ENCODE peak calls at places on chromosomes 1 and 21, in six cellular contexts. P is AG04450, D is NB4, H is heart right ventricle, U is fibroblast of the aortic adventitia, C is AG09309. T is an unnamed sample.

GRCh38 chr1:224175615-224176014 is 7.4 kb upstream of the DEGS1 start:
- DNase-seq in H (peak), C (no peak), P (no peak), D (no peak), U (no peak), T (no peak)

GRCh38 chr1:155085504-155086181 is 7.0 kb downstream of the EFNA3 start:
- DNase-seq in D (peak), H (peak), U (peak), C (no peak), P (no peak), T (no peak)

GRCh38 chr1:228393268-228393699 is 13.4 kb downstream of the TRIM11 start:
- DNase-seq in H (peak), D (peak), P (peak), U (peak), C (peak), T (no peak)

GRCh38 chr1:9315411-9316079 is 22.9 kb downstream of the SPSB1 start:
- DNase-seq in H (no peak), D (no peak), P (peak), C (peak), U (peak), T (peak)

GRCh38 chr1:193606035-193606434 is 419.6 kb upstream of the B3GALT2 start:
- DNase-seq in D (no peak), U (no peak), P (no peak), H (no peak), C (no peak), T (no peak)

GRCh38 chr1:39898648-39899603 is 2.8 kb downstream of the MYCL start:
- DNase-seq in D (peak), C (no peak), U (peak), P (no peak), H (no peak), T (no peak)

GRCh38 chr1:153741946-153742345 is 14.1 kb downstream of the INTS3 start:
- DNase-seq in P (no peak), U (no peak), D (no peak), C (no peak), H (no peak), T (no peak)

GRCh38 chr1:50425376-50426107 is 2.3 kb upstream of the DMRTA2 start:
- DNase-seq in D (no peak), U (no peak), P (no peak), H (no peak), C (no peak), T (no peak)

GRCh38 chr21:32378956-32379355 is 13.9 kb downstream of the URB1 start:
- DNase-seq in C (peak), D (no peak), H (no peak), U (no peak), P (no peak), T (no peak)

GRCh38 chr1:215076312-215076711 is 6.2 kb upstream of the KCNK2 start:
- DNase-seq in C (no peak), U (peak), P (no peak), D (peak), H (no peak), T (no peak)

GRCh38 chr1:20376880-20377494 is 86.3 kb downstream of the VWA5B1 start:
- DNase-seq in D (peak), P (no peak), H (peak), U (peak), C (no peak), T (no peak)

GRCh38 chr21:34282223-34282622 is 81.6 kb upstream of the KCNE2 start:
- DNase-seq in D (no peak), H (no peak), C (no peak), U (no peak), P (no peak), T (no peak)

GRCh38 chr1:109821831-109822745 is 58.4 kb upstream of the EPS8L3 start:
- DNase-seq in U (peak), P (no peak), H (no peak), D (peak), C (no peak), T (peak)

GRCh38 chr1:25442178-25442577 is 11.5 kb downstream of the MACO1 start:
- DNase-seq in U (peak), C (no peak), P (no peak), D (no peak), H (no peak), T (no peak)

GRCh38 chr1:204171751-204172178 is 5.6 kb upstream of the REN start:
- DNase-seq in U (peak), C (peak), D (no peak), H (no peak), P (no peak), T (no peak)

GRCh38 chr1:229093546-229094336 is 177.2 kb upstream of the RAB4A start:
- DNase-seq in H (no peak), U (no peak), C (no peak), D (no peak), P (no peak), T (no peak)

GRCh38 chr1:15703562-15703961 is 19.4 kb downstream of the PLEKHM2 start:
- DNase-seq in D (no peak), P (peak), H (peak), C (peak), U (peak), T (peak)

GRCh38 chr1:245234217-245235120 is 79.7 kb downstream of the KIF26B start:
- DNase-seq in H (no peak), D (peak), P (no peak), U (no peak), C (no peak), T (no peak)

GRCh38 chr1:234188454-234188792 is 184.8 kb upstream of the COA6 start:
- DNase-seq in D (peak), H (no peak), P (no peak), U (no peak), C (no peak), T (no peak)

GRCh38 chr1:78214334-78214733 is 168.6 kb downstream of the GIPC2 start:
- DNase-seq in C (no peak), H (no peak), U (no peak), P (no peak), D (no peak), T (no peak)

GRCh38 chr21:33237446-33237845 is 7.7 kb downstream of the IFNAR2 start:
- DNase-seq in H (no peak), P (no peak), U (peak), C (no peak), D (no peak), T (no peak)

GRCh38 chr1:98366343-98366742 is 295.2 kb upstream of the SNX7 start:
- DNase-seq in C (no peak), U (no peak), P (no peak), D (no peak), H (no peak), T (no peak)

GRCh38 chr1:47004004-47004403 is 19.5 kb upstream of the CYP4X1 start:
- DNase-seq in P (no peak), H (no peak), D (no peak), C (no peak), U (no peak), T (no peak)

GRCh38 chr1:164891615-164892014 is 332.6 kb downstream of the PBX1 start:
- DNase-seq in D (no peak), H (no peak), U (no peak), P (no peak), C (no peak), T (no peak)

GRCh38 chr1:6105218-6105679 is 59.6 kb downstream of the KCNAB2 start:
- DNase-seq in C (no peak), P (no peak), H (peak), U (no peak), D (no peak), T (no peak)

GRCh38 chr1:6703016-6703415 is 1.4 kb upstream of the DNAJC11 start:
- DNase-seq in C (no peak), U (no peak), D (no peak), H (no peak), P (no peak), T (no peak)

GRCh38 chr1:206982216-206982615 is 12.0 kb upstream of the FCAMR start:
- DNase-seq in H (peak), D (peak), U (peak), P (no peak), C (peak), T (no peak)

GRCh38 chr1:22250724-22251123 is 107.8 kb upstream of the WNT4 start:
- DNase-seq in D (no peak), C (no peak), H (no peak), U (no peak), P (no peak), T (no peak)

GRCh38 chr1:205979301-205979700 is 23.9 kb downstream of the RAB7B start:
- DNase-seq in D (no peak), C (no peak), P (no peak), H (no peak), U (no peak), T (no peak)

GRCh38 chr1:182350839-182351238 is 40.8 kb downstream of the GLUL start:
- DNase-seq in D (no peak), U (no peak), H (no peak), C (no peak), P (no peak), T (no peak)
- TF ChIP-seq CTCF in D (no peak), U (no peak), H (no peak), C (no peak), P (no peak), T (no peak)

GRCh38 chr1:188365874-188366273 is 1537.1 kb downstream of the PLA2G4A start:
- DNase-seq in H (no peak), U (no peak), D (no peak), P (no peak), C (no peak), T (no peak)
- TF ChIP-seq CTCF in H (no peak), U (no peak), D (no peak), P (no peak), C (no peak), T (no peak)

DNA sequence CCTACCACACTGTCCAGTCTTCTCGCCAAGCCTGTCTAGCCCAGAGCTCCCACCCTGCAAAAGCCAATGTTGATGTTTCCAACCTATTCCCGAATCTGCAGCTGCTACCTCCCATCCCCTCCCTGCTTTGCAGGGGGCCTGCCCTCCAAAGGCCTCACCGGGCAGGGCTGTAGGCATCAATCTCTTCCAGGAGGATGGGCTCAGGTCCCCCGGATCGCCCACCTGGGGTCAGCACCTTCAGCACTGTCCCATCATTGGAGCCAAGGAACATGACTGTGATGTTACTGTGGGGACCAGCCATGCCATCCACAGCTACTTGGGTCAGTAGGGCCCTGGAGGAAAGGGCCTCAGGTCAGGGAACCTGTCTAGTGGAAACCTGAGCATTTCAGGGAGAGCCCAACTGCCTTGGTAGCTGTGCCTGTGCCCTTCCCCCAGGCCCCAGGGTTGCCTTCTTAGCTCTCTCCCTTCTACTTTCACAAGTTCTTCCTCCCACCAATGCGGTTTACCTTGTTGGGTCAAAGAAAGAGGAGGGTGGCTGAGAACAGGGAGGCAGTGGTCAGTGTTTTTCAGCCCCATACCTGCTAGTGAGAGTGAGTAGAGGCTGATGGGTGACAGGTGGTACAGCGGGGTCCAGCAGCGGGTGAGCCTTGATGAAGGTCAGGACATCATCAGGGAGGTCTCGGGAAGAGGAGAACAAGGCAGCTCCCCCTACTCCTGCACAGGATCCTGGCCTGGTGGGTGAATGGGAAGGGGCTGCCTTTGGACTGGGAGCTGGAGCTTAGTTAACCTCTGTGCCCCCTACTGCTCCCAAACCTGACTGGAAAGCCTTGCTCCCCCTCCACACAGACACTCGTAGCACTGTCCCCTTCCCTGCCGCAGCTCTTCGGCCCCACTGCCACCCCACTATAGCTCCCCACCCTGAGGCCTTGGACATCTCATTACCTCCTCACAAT is 10.7 kb downstream of the SEMA6C start:
- DNase-seq in D (no peak), H (no peak), U (no peak), C (no peak), P (no peak), T (no peak)
- TF ChIP-seq CTCF in D (no peak), H (no peak), U (no peak), C (no peak), P (no peak), T (no peak)

GRCh38 chr1:34013958-34014737 is 150.3 kb downstream of the HMGB4 start:
- DNase-seq in D (peak), C (no peak), H (peak), U (peak), P (no peak), T (no peak)
- TF ChIP-seq CTCF in D (peak), C (peak), H (no peak), U (peak), P (peak), T (peak)

GRCh38 chr1:84689514-84690396 is 506 bp downstream of the SSX2IP start:
- DNase-seq in D (peak), H (peak), P (no peak), U (peak), C (no peak), T (no peak)
- TF ChIP-seq CTCF in D (no peak), H (no peak), P (peak), U (peak), C (peak), T (peak)

GRCh38 chr1:218281285-218281684 is 3.8 kb upstream of the RRP15 start:
- DNase-seq in U (peak), P (no peak), D (peak), H (no peak), C (no peak), T (no peak)
- TF ChIP-seq CTCF in U (no peak), P (no peak), D (no peak), H (no peak), C (no peak), T (no peak)

GRCh38 chr1:85846706-85847105 is 138.5 kb upstream of the ZNHIT6 start:
- DNase-seq in U (no peak), P (no peak), H (no peak), C (no peak), D (no peak), T (no peak)

GRCh38 chr1:85849660-85850059 is 141.4 kb upstream of the ZNHIT6 start:
- DNase-seq in H (no peak), C (no peak), U (no peak), P (no peak), D (no peak), T (no peak)

GRCh38 chr1:85847356-85847755 is 139.1 kb upstream of the ZNHIT6 start:
- DNase-seq in U (no peak), D (no peak), C (no peak), P (no peak), H (no peak), T (no peak)

DNA sequence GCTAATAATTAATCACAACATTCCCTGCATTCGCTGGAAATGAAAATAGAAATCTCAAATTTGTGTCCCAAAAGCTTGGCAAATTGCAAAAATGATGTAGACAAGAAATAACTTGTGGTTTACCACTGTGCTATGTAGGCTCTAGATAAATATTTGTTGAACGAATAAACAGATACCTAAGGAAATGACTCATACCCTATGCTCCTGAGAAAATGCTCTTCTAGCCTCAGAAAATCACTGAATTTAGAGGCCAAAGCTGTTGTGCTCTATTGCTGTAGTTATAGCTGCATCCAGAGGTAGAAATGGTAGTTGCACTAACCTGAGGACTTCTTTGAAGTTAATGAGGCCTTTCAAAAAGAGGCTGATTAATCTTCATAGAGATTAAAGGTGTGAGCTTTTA is 142.0 kb upstream of the ZNHIT6 start:
- DNase-seq in P (peak), H (no peak), D (no peak), U (peak), C (peak), T (peak)
- TF ChIP-seq CTCF in P (peak), H (no peak), D (no peak), U (peak), C (peak), T (peak)

GRCh38 chr1:67347688-67348472 is 40.2 kb downstream of the IL12RB2 start:
- DNase-seq in D (peak), H (peak), U (peak), P (no peak), C (no peak), T (peak)
- TF ChIP-seq CTCF in D (peak), H (peak), U (peak), P (peak), C (peak), T (peak)